ENCODE peak calls at places on chromosomes 4 and X, in seven cellular contexts. T is NB4, D is Peyer's patch, Y is heart left ventricle, O is AG10803, C is posterior vena cava, N is glutamatergic neuron. R is an unnamed sample.

GRCh38 chr4:185648631-185649030 is 113.3 kb upstream of the PDLIM3 start:
- DNase-seq in Y (no peak), D (no peak), T (no peak), O (no peak), C (no peak), N (no peak), R (no peak)

GRCh38 chrX:1534321-1535168 is 2.4 kb downstream of the P2RY8 start:
- DNase-seq in C (peak; percentile 67), T (peak; percentile 85), D (peak; percentile 49), Y (no peak), O (no peak), N (no peak), R (no peak)

GRCh38 chr4:136650541-136651277 is 881.6 kb downstream of the PCDH18 start:
- DNase-seq in D (no peak), O (no peak), T (no peak), C (no peak), N (no peak), Y (no peak), R (no peak)

GRCh38 chrX:95762716-95763115 is 921.9 kb upstream of the DIAPH2 start:
- DNase-seq in O (no peak), Y (no peak), D (no peak), N (no peak), T (peak; percentile 9), C (no peak), R (no peak)

GRCh38 chr4:46649390-46649789 is 259.5 kb upstream of the GABRA2 start:
- DNase-seq in N (no peak), D (no peak), C (no peak), Y (no peak), O (no peak), T (no peak), R (no peak)

GRCh38 chrX:9958183-9958582 is 9.0 kb upstream of the CLDN34 start:
- DNase-seq in C (no peak), Y (no peak), O (no peak), N (no peak), T (peak; percentile 18), D (no peak), R (no peak)

GRCh38 chrX:39904816-39905474 is 192.8 kb downstream of the BCOR start:
- DNase-seq in O (no peak), T (no peak), Y (no peak), C (no peak), D (no peak), N (no peak), R (no peak)

GRCh38 chr4:47662975-47663374 is 174.9 kb downstream of the CORIN start:
- DNase-seq in N (peak; percentile 49), Y (no peak), C (no peak), D (no peak), T (peak; percentile 43), O (no peak), R (no peak)

GRCh38 chr4:3372933-3373465 is 68.8 kb upstream of the HGFAC start:
- DNase-seq in O (no peak), C (peak; percentile 92), N (no peak), D (peak; percentile 91), T (peak; percentile 97), Y (peak; percentile 74), R (no peak)

GRCh38 chrX:13374364-13374763 is 54.5 kb upstream of the ATXN3L start:
- DNase-seq in O (no peak), T (no peak), N (no peak), Y (no peak), D (no peak), C (no peak), R (no peak)

GRCh38 chr4:119329837-119330620 is 8.1 kb upstream of the FABP2 start:
- DNase-seq in C (no peak), O (no peak), Y (no peak), D (peak; percentile 57), N (no peak), T (no peak), R (no peak)

GRCh38 chr4:38266616-38267015 is 306.4 kb downstream of the PTTG2 start:
- DNase-seq in O (peak; percentile 46), Y (no peak), N (no peak), T (no peak), C (no peak), D (peak; percentile 85), R (no peak)

GRCh38 chr4:24794916-24795665 is at the start of gene SOD3:
- DNase-seq in T (no peak), C (peak; percentile 94), N (peak; percentile 27), D (peak; percentile 65), O (peak; percentile 92), Y (peak; percentile 88), R (no peak)